ENCODE peak calls at places on chromosomes 16 and 17, in ten cellular contexts. Z is AG04450, E is heart left ventricle, F is bronchial epithelial cell, G is psoas muscle, O is fibroblast of lung, I is IMR-90, C is choroid plexus epithelial cell, H is BJ, L is cardiac muscle cell. K is an unnamed sample.

GRCh38 chr16:1876468-1876867 is 4.5 kb upstream of the MEIOB start:
- DNase-seq in Z (no peak), E (no peak), F (no peak), G (peak), O (no peak), I (no peak), C (no peak), H (no peak), L (no peak), K (no peak)

GRCh38 chr17:73109603-73110002 is 17.1 kb upstream of the SLC39A11 start:
- DNase-seq in Z (no peak), E (no peak), F (no peak), G (no peak), O (no peak), I (no peak), C (no peak), H (no peak), L (no peak), K (no peak)

GRCh38 chr17:17496189-17497064 is at the start of gene RASD1:
- DNase-seq in Z (peak), E (peak), F (peak), G (peak), O (peak), I (peak), C (peak), H (no peak), L (peak), K (no peak)

GRCh38 chr17:55549140-55549539 is 37.9 kb upstream of the SMIM36 start:
- DNase-seq in Z (no peak), E (no peak), F (peak), G (no peak), O (no peak), I (no peak), C (peak), H (no peak), L (peak), K (no peak)

GRCh38 chr17:19805006-19805405 is 56.9 kb upstream of the ALDH3A1 start:
- DNase-seq in Z (peak), E (no peak), F (no peak), G (no peak), O (peak), I (peak), C (peak), H (peak), L (no peak), K (no peak)

GRCh38 chr17:57801044-57801711 is 48.7 kb downstream of the MRPS23 start:
- DNase-seq in Z (no peak), E (no peak), F (no peak), G (no peak), O (no peak), I (no peak), C (no peak), H (no peak), L (no peak), K (no peak)

GRCh38 chr17:73551756-73552155 is 92.5 kb downstream of the SDK2 start:
- DNase-seq in Z (no peak), E (no peak), F (no peak), G (no peak), O (no peak), I (no peak), C (no peak), H (no peak), L (no peak), K (no peak)

GRCh38 chr16:47113130-47113529 is 30.6 kb downstream of the NETO2 start:
- DNase-seq in Z (no peak), E (no peak), F (no peak), G (no peak), O (no peak), I (no peak), C (no peak), H (no peak), L (no peak), K (no peak)

GRCh38 chr16:52471650-52472370 is 75.1 kb downstream of the TOX3 start:
- DNase-seq in Z (no peak), E (no peak), F (no peak), G (no peak), O (no peak), I (no peak), C (no peak), H (no peak), L (peak), K (no peak)

GRCh38 chr16:8155275-8155674 is 435.0 kb downstream of the TMEM114 start:
- DNase-seq in Z (no peak), E (no peak), F (no peak), G (no peak), O (no peak), I (no peak), C (no peak), H (no peak), L (no peak), K (no peak)

GRCh38 chr17:3596804-3597464 is 12.3 kb downstream of the TRPV1 start:
- DNase-seq in Z (no peak), E (no peak), F (no peak), G (peak), O (no peak), I (no peak), C (no peak), H (no peak), L (no peak), K (no peak)

GRCh38 chr17:33140413-33141099 is 148.9 kb downstream of the SPACA3 start:
- DNase-seq in Z (no peak), E (no peak), F (no peak), G (no peak), O (no peak), I (no peak), C (no peak), H (no peak), L (no peak), K (no peak)

GRCh38 chr17:63947711-63948330 is 15.7 kb upstream of the CD79B start:
- DNase-seq in Z (no peak), E (no peak), F (no peak), G (no peak), O (no peak), I (no peak), C (no peak), H (no peak), L (no peak), K (no peak)

GRCh38 chr17:63944736-63945499 is 12.8 kb upstream of the CD79B start:
- DNase-seq in Z (no peak), E (no peak), F (no peak), G (peak), O (no peak), I (no peak), C (no peak), H (no peak), L (no peak), K (no peak)

GRCh38 chr17:63945851-63946439 is 13.8 kb upstream of the CD79B start:
- DNase-seq in Z (no peak), E (no peak), F (no peak), G (no peak), O (no peak), I (no peak), C (no peak), H (no peak), L (no peak), K (no peak)

GRCh38 chr17:63948521-63948920 is 16.4 kb upstream of the CD79B start:
- DNase-seq in Z (no peak), E (no peak), F (no peak), G (no peak), O (no peak), I (no peak), C (no peak), H (no peak), L (no peak), K (no peak)

GRCh38 chr17:63946440-63947363 is 14.6 kb upstream of the CD79B start:
- DNase-seq in Z (no peak), E (peak), F (peak), G (peak), O (peak), I (peak), C (peak), H (no peak), L (peak), K (no peak)
- H3K4me3 ChIP-seq in Z (no peak), E (no peak), F (no peak), G (no peak), O (no peak), I (no peak), C (no peak), H (no peak), L (no peak), K (no peak)

DNA sequence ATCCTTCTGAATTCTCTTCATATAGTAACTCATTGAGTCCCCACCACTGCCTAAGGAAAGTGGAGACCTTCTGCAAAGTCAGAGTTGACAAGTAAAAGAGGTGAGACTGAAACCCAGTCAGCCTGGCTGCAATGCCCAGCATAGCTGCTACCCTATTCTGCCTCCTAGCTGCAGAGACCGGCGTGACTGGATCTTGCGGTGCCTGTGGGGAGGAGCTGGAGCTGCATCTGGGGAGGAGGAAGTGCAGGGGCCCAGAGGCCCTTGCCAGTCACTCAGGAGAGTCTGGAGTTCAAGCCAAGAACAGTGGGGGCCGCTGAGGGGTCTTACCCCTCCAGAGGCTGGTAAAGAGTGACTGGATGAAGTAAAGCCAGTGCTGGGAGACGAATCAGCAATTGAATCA is 35.0 kb upstream of the ZNF423 start:
- DNase-seq in Z (no peak), E (no peak), F (no peak), G (no peak), O (no peak), I (no peak), C (peak), H (no peak), L (peak), K (no peak)
- TF ChIP-seq CTCF in Z (no peak), E (no peak), F (no peak), G (peak), O (peak), I (no peak), C (peak), H (no peak), L (peak), K (peak)

GRCh38 chr17:6177941-6178694 is 107.9 kb downstream of the WSCD1 start:
- DNase-seq in Z (no peak), E (no peak), F (no peak), G (no peak), O (no peak), I (no peak), C (no peak), H (no peak), L (no peak), K (no peak)

GRCh38 chr17:6170349-6170748 is 100.2 kb downstream of the WSCD1 start:
- DNase-seq in Z (no peak), E (no peak), F (no peak), G (no peak), O (no peak), I (no peak), C (no peak), H (no peak), L (no peak), K (no peak)

GRCh38 chr17:6173653-6174052 is 103.5 kb downstream of the WSCD1 start:
- DNase-seq in Z (no peak), E (no peak), F (no peak), G (no peak), O (no peak), I (no peak), C (no peak), H (no peak), L (no peak), K (no peak)

DNA sequence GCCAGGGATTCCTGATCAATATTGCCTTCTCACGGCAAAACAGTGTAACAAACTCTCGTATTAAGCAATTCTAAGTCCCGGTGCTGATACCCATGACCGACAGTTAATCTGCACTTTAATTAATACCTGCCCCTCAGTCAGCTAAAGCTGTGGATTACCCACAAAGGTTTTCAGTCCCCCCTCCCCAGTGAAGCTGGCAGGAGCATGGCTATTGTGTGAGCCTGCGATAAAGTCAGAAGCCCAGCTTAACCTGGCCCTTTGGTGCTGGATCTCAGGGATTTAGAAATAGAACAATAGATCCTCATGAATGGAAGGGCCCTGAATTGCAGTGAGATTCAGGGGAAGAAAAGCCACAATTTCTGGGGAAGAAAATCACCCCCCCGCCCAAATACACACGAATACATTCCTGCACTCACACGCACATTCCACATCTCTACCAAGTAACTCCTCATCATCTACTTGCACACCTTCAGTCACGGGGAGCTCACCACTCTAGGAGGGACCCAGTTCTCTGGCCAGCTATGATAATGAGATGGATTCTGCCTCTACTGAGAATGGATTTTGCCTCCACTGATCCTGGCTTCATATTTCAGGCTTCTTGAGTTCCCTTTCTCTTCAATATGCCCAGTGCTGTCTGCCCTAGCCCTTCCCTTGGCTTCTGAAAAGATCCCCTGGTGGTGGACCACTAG is 102.6 kb downstream of the WSCD1 start:
- DNase-seq in Z (no peak), E (no peak), F (no peak), G (no peak), O (no peak), I (no peak), C (no peak), H (no peak), L (no peak), K (no peak)
- H3K4me3 ChIP-seq in Z (no peak), E (no peak), F (no peak), G (no peak), O (no peak), I (no peak), C (no peak), H (no peak), L (no peak), K (no peak)

DNA sequence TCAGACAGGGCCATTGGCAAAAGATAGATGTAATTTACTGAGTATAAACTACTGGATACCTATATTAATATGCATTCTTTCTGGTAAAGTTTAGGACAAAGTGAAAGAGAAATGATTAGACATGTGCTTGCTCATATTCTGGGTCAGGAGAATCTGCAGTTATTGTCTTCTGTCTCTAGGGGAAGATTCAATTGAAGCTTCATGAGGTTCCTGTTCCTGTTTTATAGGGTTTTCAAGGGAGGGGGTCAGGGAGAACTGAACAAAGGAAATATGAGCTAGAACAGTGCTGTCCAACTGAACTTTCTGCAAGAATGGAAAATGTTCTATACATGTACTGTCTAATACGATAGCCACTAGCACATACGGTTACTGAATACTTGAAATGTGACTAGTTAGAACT is 59.3 kb upstream of the CORO6 start:
- DNase-seq in Z (no peak), E (no peak), F (no peak), G (no peak), O (no peak), I (no peak), C (peak), H (no peak), L (no peak), K (no peak)
- TF ChIP-seq CTCF in Z (peak), E (no peak), F (no peak), G (no peak), O (peak), I (no peak), C (no peak), H (peak), L (no peak), K (no peak)

DNA sequence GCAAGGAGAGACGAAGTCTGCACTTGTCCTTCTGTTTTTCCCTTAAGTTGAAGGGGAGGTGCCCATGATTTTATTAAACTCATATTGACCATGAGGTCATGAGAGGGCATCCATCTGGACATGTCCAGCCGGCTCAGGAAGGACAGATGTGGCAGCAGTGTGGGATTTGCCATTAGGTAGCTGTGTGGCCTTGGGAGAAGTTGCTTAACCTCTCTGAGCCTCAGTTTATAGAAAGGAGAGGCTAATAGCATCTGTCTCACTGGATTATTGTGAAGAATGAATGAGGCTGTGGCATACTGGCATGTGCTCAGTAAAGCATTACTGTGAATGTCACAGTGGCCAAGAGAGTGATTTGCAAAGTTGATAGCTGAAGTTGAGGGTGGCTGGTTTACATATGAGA is 1.2 kb downstream of the TIMM22 start:
- DNase-seq in Z (no peak), E (no peak), F (no peak), G (no peak), O (no peak), I (no peak), C (no peak), H (no peak), L (no peak), K (no peak)
- H3K4me3 ChIP-seq in Z (peak), E (peak), F (peak), G (peak), O (peak), I (peak), C (peak), H (peak), L (peak), K (peak)

K was measured in esophagus squamous epithelium.